ENCODE peak calls at places on chromosome 5, in nine cellular contexts. T is MV-4-11; E is activated B cell treated with CpG ODN at 0.5 μM for 24 hours; N is activated CD4-positive, alpha-beta T cell treated with anti-CD3 and anti-CD28 coated beads for 1 hour; J is stimulated activated CD4-positive, alpha-beta T cell treated with anti-CD3 and anti-CD28 coated beads, Interleukin-2, amount 100 ng/mL, for 24 hours; B is amygdala; U is heart left ventricle; S is lower leg skin; R is kidney. I is an unnamed sample.

GRCh38 chr5:95631991-95632675 is 12.2 kb downstream of the GPR150 start:
- DNase-seq in E (no peak), R (no peak), J (peak), N (peak), U (no peak), B (no peak), T (peak), S (no peak), I (no peak)

GRCh38 chr5:98705841-98706240 is 67.6 kb upstream of the RGMB start:
- DNase-seq in T (no peak), N (no peak), B (no peak), U (no peak), R (no peak), J (no peak), E (no peak), S (no peak), I (no peak)

GRCh38 chr5:133796186-133796585 is 172.2 kb downstream of the C5orf15 start:
- DNase-seq in T (no peak), J (no peak), B (no peak), E (no peak), U (no peak), S (no peak), R (no peak), N (no peak), I (no peak)

GRCh38 chr5:61496406-61497307 is 164.6 kb downstream of the ZSWIM6 start:
- DNase-seq in R (no peak), B (no peak), J (no peak), T (no peak), S (no peak), E (no peak), U (no peak), N (no peak), I (peak)

GRCh38 chr5:137750436-137750835 is 3.7 kb downstream of the HNRNPA0 start:
- DNase-seq in S (no peak), B (no peak), E (no peak), U (no peak), R (no peak), J (no peak), N (no peak), T (no peak), I (no peak)

GRCh38 chr5:81853005-81853357 is 102.1 kb upstream of the SSBP2 start:
- DNase-seq in B (no peak), N (no peak), J (no peak), S (no peak), T (no peak), R (no peak), U (no peak), E (no peak), I (no peak)

GRCh38 chr5:80622756-80623155 is 31.7 kb upstream of the MSH3 start:
- DNase-seq in E (no peak), S (no peak), N (no peak), T (no peak), R (no peak), J (no peak), B (no peak), U (no peak), I (peak)

GRCh38 chr5:124650960-124651662 is 95.3 kb downstream of the ZNF608 start:
- DNase-seq in E (no peak), J (no peak), S (no peak), B (no peak), U (no peak), N (no peak), T (no peak), R (no peak), I (no peak)

GRCh38 chr5:17154211-17154996 is 63.0 kb upstream of the BASP1 start:
- DNase-seq in S (no peak), J (no peak), E (no peak), N (no peak), R (no peak), T (peak), B (no peak), U (no peak), I (peak)

GRCh38 chr5:6729400-6730310 is 16.4 kb downstream of the TENT4A start:
- DNase-seq in N (peak), B (no peak), J (peak), U (no peak), E (no peak), S (no peak), R (no peak), T (peak), I (no peak)

GRCh38 chr5:73826301-73826700 is 200.3 kb downstream of the ARHGEF28 start:
- DNase-seq in N (no peak), B (no peak), J (no peak), U (no peak), E (no peak), R (no peak), S (no peak), T (no peak), I (no peak)

GRCh38 chr5:123830575-123830974 is 318.6 kb downstream of the CSNK1G3 start:
- DNase-seq in J (no peak), N (no peak), T (no peak), S (no peak), E (no peak), U (no peak), R (no peak), B (no peak), I (no peak)

GRCh38 chr5:42970636-42971559 is 69.2 kb downstream of the ANXA2R start:
- DNase-seq in B (no peak), R (no peak), E (no peak), U (no peak), S (no peak), J (peak), N (no peak), T (no peak), I (no peak)

GRCh38 chr5:95392593-95393182 is 1.5 kb downstream of the FAM81B start:
- DNase-seq in E (no peak), B (no peak), J (no peak), S (no peak), T (peak), U (no peak), N (no peak), R (no peak), I (no peak)

GRCh38 chr5:86971034-86971511 is 296.6 kb upstream of the RASA1 start:
- DNase-seq in B (no peak), E (no peak), U (no peak), T (peak), S (no peak), N (no peak), J (no peak), R (no peak), I (peak)

GRCh38 chr5:81657386-81657785 is 93.5 kb downstream of the SSBP2 start:
- DNase-seq in E (no peak), U (no peak), R (no peak), B (no peak), T (no peak), N (no peak), S (no peak), J (no peak), I (peak)

GRCh38 chr5:102778478-102778877 is 23.4 kb downstream of the PAM start:
- DNase-seq in B (no peak), J (no peak), E (no peak), R (no peak), T (no peak), S (no peak), U (no peak), N (no peak), I (peak)

GRCh38 chr5:131515348-131515747 is 119.7 kb downstream of the RAPGEF6 start:
- DNase-seq in S (no peak), R (no peak), E (no peak), T (no peak), J (no peak), U (no peak), N (no peak), B (no peak), I (no peak)

GRCh38 chr5:157444224-157444623 is 15.8 kb upstream of the NIPAL4 start:
- DNase-seq in J (no peak), R (no peak), T (no peak), N (no peak), S (no peak), U (no peak), B (no peak), E (no peak), I (no peak)

GRCh38 chr5:175253597-175253996 is 190.4 kb downstream of the DRD1 start:
- DNase-seq in B (no peak), R (no peak), T (no peak), S (no peak), J (no peak), N (no peak), E (no peak), U (no peak), I (peak)

GRCh38 chr5:155753943-155754581 is 572.9 kb upstream of the SGCD start:
- DNase-seq in U (no peak), J (no peak), N (no peak), T (no peak), B (no peak), E (no peak), R (no peak), S (no peak), I (no peak)

GRCh38 chr5:140273401-140273877 is 29.5 kb downstream of the PFDN1 start:
- DNase-seq in U (peak), E (no peak), B (no peak), T (peak), J (no peak), N (no peak), S (no peak), R (no peak), I (peak)

GRCh38 chr5:31581498-31582099 is 49.5 kb downstream of the C5orf22 start:
- DNase-seq in R (no peak), N (no peak), J (no peak), B (no peak), S (no peak), T (peak), E (no peak), U (no peak), I (peak)